ENCODE peak calls at places on chromosome 6, in ten cellular contexts. I is CD4-positive, CD25-positive, alpha-beta regulatory T cell; T is A549; Y is sigmoid colon; F is K562; J is CD8-positive, alpha-beta T cell; X is SK-N-SH; H is IMR-90; G is mammary epithelial cell; V is upper lobe of left lung. A is an unnamed sample.

GRCh38 chr6:53718597-53719460 is 53.3 kb upstream of the KLHL31 start:
- DNase-seq in I (peak), T (peak), Y (no peak), F (peak), J (no peak), X (peak), H (peak), G (peak), V (no peak), A (peak)

GRCh38 chr6:110689275-110689935 is 125.9 kb downstream of the CDK19 start:
- DNase-seq in I (no peak), T (no peak), Y (no peak), F (no peak), J (no peak), X (no peak), H (no peak), G (peak), V (no peak), A (no peak)

GRCh38 chr6:89475634-89476033 is 42.7 kb downstream of the ANKRD6 start:
- DNase-seq in I (no peak), T (no peak), Y (no peak), F (no peak), J (no peak), X (no peak), H (no peak), G (peak), V (no peak), A (no peak)

GRCh38 chr6:163243691-163244505 is 170.6 kb upstream of the QKI start:
- DNase-seq in I (no peak), T (no peak), Y (no peak), F (no peak), J (no peak), X (no peak), H (no peak), G (no peak), V (no peak), A (no peak)

GRCh38 chr6:66772785-66773184 is 1065.8 kb upstream of the EYS start:
- DNase-seq in I (no peak), T (no peak), Y (no peak), F (no peak), J (no peak), X (no peak), H (no peak), G (no peak), V (no peak), A (no peak)

GRCh38 chr6:33207569-33208088 is 671 bp upstream of the RING1 start:
- DNase-seq in I (no peak), T (peak), Y (peak), F (peak), J (no peak), X (peak), H (peak), G (peak), V (peak), A (peak)

GRCh38 chr6:119575721-119576120 is 226.2 kb upstream of the MAN1A1 start:
- DNase-seq in I (no peak), T (no peak), Y (no peak), F (no peak), J (no peak), X (no peak), H (peak), G (peak), V (no peak), A (no peak)

GRCh38 chr6:63744810-63745209 is 109.2 kb downstream of the PHF3 start:
- DNase-seq in I (no peak), T (no peak), Y (no peak), F (no peak), J (no peak), X (no peak), H (no peak), G (no peak), V (no peak), A (no peak)

GRCh38 chr6:127924440-127924839 is 23.6 kb upstream of the THEMIS start:
- DNase-seq in I (no peak), T (no peak), Y (no peak), F (no peak), J (no peak), X (no peak), H (peak), G (peak), V (no peak), A (no peak)

GRCh38 chr6:113178349-113178748 is 678.8 kb upstream of the MARCKS start:
- DNase-seq in I (no peak), T (no peak), Y (no peak), F (no peak), J (no peak), X (no peak), H (peak), G (peak), V (no peak), A (no peak)

GRCh38 chr6:100803264-100803663 is 77.9 kb downstream of the ASCC3 start:
- DNase-seq in I (no peak), T (no peak), Y (no peak), F (no peak), J (no peak), X (no peak), H (no peak), G (peak), V (no peak), A (no peak)

GRCh38 chr6:137736048-137736846 is 130.8 kb upstream of the TNFAIP3 start:
- DNase-seq in I (peak), T (no peak), Y (no peak), F (no peak), J (no peak), X (no peak), H (no peak), G (no peak), V (no peak), A (peak)

GRCh38 chr6:170290306-170291128 is at the start of gene DLL1:
- DNase-seq in I (no peak), T (no peak), Y (peak), F (no peak), J (no peak), X (peak), H (peak), G (peak), V (peak), A (no peak)

GRCh38 chr6:111793711-111794111 is 79.5 kb downstream of the FYN start:
- DNase-seq in I (no peak), T (no peak), Y (no peak), F (peak), J (peak), X (no peak), H (no peak), G (no peak), V (peak), A (no peak)

GRCh38 chr6:168585441-168585840 is 144.5 kb downstream of the SMOC2 start:
- DNase-seq in I (no peak), T (no peak), Y (no peak), F (no peak), J (no peak), X (no peak), H (no peak), G (no peak), V (no peak), A (no peak)

GRCh38 chr6:151240036-151240685 is 394 bp downstream of the AKAP12 start:
- DNase-seq in I (no peak), T (peak), Y (peak), F (peak), J (no peak), X (peak), H (peak), G (peak), V (peak), A (no peak)

GRCh38 chr6:116385462-116385807 is 14.7 kb downstream of the DSE start:
- DNase-seq in I (no peak), T (no peak), Y (no peak), F (no peak), J (no peak), X (no peak), H (peak), G (peak), V (no peak), A (no peak)

GRCh38 chr6:167705211-167705750 is 121.4 kb upstream of the AFDN start:
- DNase-seq in I (no peak), T (no peak), Y (no peak), F (no peak), J (no peak), X (no peak), H (no peak), G (no peak), V (peak), A (no peak)

GRCh38 chr6:99905209-99906106 is 88.6 kb downstream of the MCHR2 start:
- DNase-seq in I (no peak), T (peak), Y (no peak), F (peak), J (no peak), X (peak), H (peak), G (peak), V (no peak), A (peak)

GRCh38 chr6:87700729-87701675 is 1.0 kb downstream of the AKIRIN2 start:
- DNase-seq in I (peak), T (peak), Y (no peak), F (peak), J (no peak), X (peak), H (peak), G (peak), V (peak), A (peak)

GRCh38 chr6:38528196-38528965 is 111.3 kb downstream of the BTBD9 start:
- DNase-seq in I (no peak), T (no peak), Y (no peak), F (no peak), J (no peak), X (no peak), H (no peak), G (no peak), V (no peak), A (no peak)

GRCh38 chr6:125787791-125788190 is 3.0 kb upstream of the NCOA7 start:
- DNase-seq in I (no peak), T (peak), Y (no peak), F (peak), J (no peak), X (no peak), H (peak), G (no peak), V (no peak), A (peak)

GRCh38 chr6:32974541-32975308 is 6.3 kb downstream of the BRD2 start:
- DNase-seq in I (no peak), T (no peak), Y (no peak), F (no peak), J (no peak), X (no peak), H (no peak), G (no peak), V (no peak), A (no peak)

GRCh38 chr6:147508073-147508870 is at the start of gene SAMD5:
- DNase-seq in I (no peak), T (peak), Y (peak), F (peak), J (no peak), X (peak), H (peak), G (peak), V (peak), A (no peak)

GRCh38 chr6:125913864-125914351 is 42.7 kb upstream of the HINT3 start:
- DNase-seq in I (no peak), T (peak), Y (no peak), F (no peak), J (no peak), X (no peak), H (peak), G (peak), V (no peak), A (no peak)

GRCh38 chr6:169096326-169096882 is 157.2 kb downstream of the THBS2 start:
- DNase-seq in I (no peak), T (no peak), Y (no peak), F (no peak), J (no peak), X (no peak), H (no peak), G (no peak), V (no peak), A (no peak)

GRCh38 chr6:18503588-18504231 is 116.6 kb downstream of the RNF144B start:
- DNase-seq in I (peak), T (peak), Y (peak), F (peak), J (no peak), X (peak), H (peak), G (peak), V (no peak), A (peak)

GRCh38 chr6:166488081-166488685 is 98.3 kb downstream of the RAMACL start:
- DNase-seq in I (peak), T (no peak), Y (peak), F (peak), J (peak), X (no peak), H (peak), G (no peak), V (no peak), A (no peak)

GRCh38 chr6:104349191-104349590 is 510.5 kb downstream of the HACE1 start:
- DNase-seq in I (no peak), T (no peak), Y (no peak), F (no peak), J (no peak), X (no peak), H (no peak), G (no peak), V (no peak), A (no peak)

GRCh38 chr6:10720229-10720959 is 2.5 kb upstream of the TMEM14C start:
- DNase-seq in I (peak), T (no peak), Y (peak), F (no peak), J (peak), X (peak), H (peak), G (peak), V (peak), A (no peak)

GRCh38 chr6:165811512-165811911 is 148.5 kb upstream of the PDE10A start:
- DNase-seq in I (no peak), T (no peak), Y (no peak), F (no peak), J (no peak), X (no peak), H (peak), G (no peak), V (no peak), A (no peak)

GRCh38 chr6:8825726-8826125 is 390.4 kb upstream of the SLC35B3 start:
- DNase-seq in I (no peak), T (no peak), Y (no peak), F (no peak), J (no peak), X (no peak), H (no peak), G (no peak), V (no peak), A (no peak)

GRCh38 chr6:8830794-8831193 is 395.4 kb upstream of the SLC35B3 start:
- DNase-seq in I (no peak), T (no peak), Y (no peak), F (no peak), J (no peak), X (no peak), H (no peak), G (no peak), V (no peak), A (no peak)

GRCh38 chr6:8831366-8832152 is 396.2 kb upstream of the SLC35B3 start:
- DNase-seq in I (no peak), T (no peak), Y (no peak), F (no peak), J (no peak), X (no peak), H (no peak), G (no peak), V (no peak), A (no peak)

GRCh38 chr6:8829296-8829695 is 394.0 kb upstream of the SLC35B3 start:
- DNase-seq in I (no peak), T (no peak), Y (no peak), F (no peak), J (no peak), X (no peak), H (no peak), G (no peak), V (no peak), A (no peak)

DNA sequence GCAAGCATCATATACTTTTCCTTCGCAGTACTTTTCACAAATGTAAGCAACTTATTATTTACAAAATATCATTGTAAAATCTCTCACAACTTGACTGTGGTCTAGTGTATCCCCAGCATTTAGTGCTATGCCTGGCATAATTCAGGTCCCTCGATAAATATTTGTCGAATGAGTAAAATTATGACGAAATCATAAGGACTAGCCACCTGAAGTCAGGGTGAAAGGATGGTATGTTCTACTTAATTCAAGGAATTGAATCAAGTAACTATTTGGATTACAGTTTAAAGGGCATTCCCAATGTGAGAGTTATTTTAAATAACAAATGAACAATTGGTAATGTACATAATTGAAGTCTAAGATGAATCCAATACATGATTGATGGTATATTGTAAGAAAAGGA is 393.0 kb upstream of the SLC35B3 start:
- DNase-seq in I (no peak), T (no peak), Y (no peak), F (no peak), J (no peak), X (no peak), H (no peak), G (no peak), V (no peak), A (no peak)
- H3K27ac ChIP-seq in I (no peak), T (no peak), Y (no peak), F (no peak), J (no peak), X (no peak), H (no peak), G (no peak), V (no peak), A (no peak)

GRCh38 chr6:73532288-73532687 is 11.5 kb upstream of the EEF1A1 start:
- DNase-seq in I (no peak), T (no peak), Y (no peak), F (no peak), J (no peak), X (no peak), H (peak), G (no peak), V (no peak), A (no peak)

GRCh38 chr6:73525546-73526330 is 4.9 kb upstream of the EEF1A1 start:
- DNase-seq in I (no peak), T (no peak), Y (no peak), F (no peak), J (no peak), X (no peak), H (peak), G (no peak), V (no peak), A (no peak)

GRCh38 chr6:73523434-73524123 is 2.7 kb upstream of the EEF1A1 start:
- DNase-seq in I (peak), T (peak), Y (peak), F (peak), J (peak), X (no peak), H (peak), G (peak), V (peak), A (peak)

GRCh38 chr6:73528897-73529296 is 8.1 kb upstream of the EEF1A1 start:
- DNase-seq in I (no peak), T (no peak), Y (no peak), F (peak), J (no peak), X (no peak), H (no peak), G (no peak), V (no peak), A (no peak)
- H3K27ac ChIP-seq in I (no peak), T (no peak), Y (no peak), F (no peak), J (no peak), X (no peak), H (no peak), G (no peak), V (no peak), A (no peak)

DNA sequence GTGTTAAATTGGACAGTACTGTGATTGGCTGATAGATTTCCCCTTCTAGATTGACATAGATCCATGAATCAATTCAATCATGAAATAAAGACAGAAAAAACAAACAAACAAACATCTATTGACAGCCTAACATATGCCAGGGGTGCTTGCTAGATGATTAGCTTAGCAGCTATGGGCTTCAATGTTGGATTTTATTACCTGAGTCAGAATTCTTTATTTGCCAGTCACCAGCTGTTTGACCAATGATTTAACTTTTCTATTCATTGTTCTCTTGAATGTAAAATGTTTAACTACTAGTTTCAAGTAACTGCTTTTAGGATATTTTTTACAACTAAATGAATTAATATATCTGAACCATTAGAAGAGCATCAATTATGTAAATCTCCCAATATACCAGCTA is 901.3 kb upstream of the CITED2 start:
- DNase-seq in I (no peak), T (no peak), Y (no peak), F (no peak), J (no peak), X (no peak), H (no peak), G (peak), V (no peak), A (no peak)
- H3K27ac ChIP-seq in I (no peak), T (no peak), Y (no peak), F (no peak), J (no peak), X (no peak), H (no peak), G (no peak), V (no peak), A (no peak)

DNA sequence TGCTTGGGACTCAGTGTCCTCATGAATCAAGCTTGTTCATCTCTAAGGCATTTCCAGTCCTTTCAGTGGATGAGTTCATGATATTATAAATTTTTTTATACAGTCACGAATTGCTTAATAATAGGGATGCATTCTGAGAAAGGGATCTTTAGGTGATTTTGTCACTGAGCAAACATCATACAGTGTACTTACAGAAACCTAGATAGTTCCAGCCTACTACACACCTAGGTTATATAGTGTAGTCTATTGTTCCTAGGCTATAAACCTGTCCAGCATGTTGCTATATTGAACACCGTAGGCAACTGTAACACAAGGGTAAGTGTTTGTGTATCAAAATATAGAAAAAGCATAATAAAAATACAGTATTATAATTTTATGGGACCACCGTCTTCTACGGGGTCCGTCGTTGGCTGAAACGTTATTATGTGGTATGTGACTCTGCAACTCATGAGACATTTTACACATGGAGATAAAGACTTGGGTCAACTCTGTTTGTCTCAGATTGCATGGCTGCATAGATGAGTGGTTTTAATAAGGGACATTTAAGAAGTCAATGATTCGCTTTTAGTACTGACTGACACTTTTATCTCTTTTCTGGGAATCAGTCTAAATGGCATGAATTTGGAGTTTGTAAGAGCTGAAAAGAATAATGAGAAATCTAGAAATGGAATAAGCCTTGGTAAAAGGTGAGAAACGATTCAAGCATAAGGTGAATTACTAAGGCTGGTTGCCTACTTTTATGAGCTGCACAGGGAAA is 33.2 kb downstream of the CLIC5 start:
- DNase-seq in I (no peak), T (no peak), Y (no peak), F (no peak), J (no peak), X (no peak), H (no peak), G (no peak), V (no peak), A (no peak)
- H3K27ac ChIP-seq in I (no peak), T (no peak), Y (no peak), F (no peak), J (no peak), X (no peak), H (no peak), G (no peak), V (no peak), A (no peak)

GRCh38 chr6:16295060-16295459 is 56.7 kb downstream of the GMPR start:
- DNase-seq in I (no peak), T (no peak), Y (no peak), F (no peak), J (no peak), X (no peak), H (no peak), G (no peak), V (no peak), A (no peak)

GRCh38 chr6:16294371-16294770 is 56.0 kb downstream of the GMPR start:
- DNase-seq in I (no peak), T (no peak), Y (no peak), F (no peak), J (no peak), X (no peak), H (no peak), G (no peak), V (no peak), A (no peak)

GRCh38 chr6:16292942-16293341 is 54.6 kb downstream of the GMPR start:
- DNase-seq in I (no peak), T (no peak), Y (no peak), F (no peak), J (no peak), X (no peak), H (no peak), G (no peak), V (no peak), A (no peak)

GRCh38 chr6:16292432-16292831 is 54.0 kb downstream of the GMPR start:
- DNase-seq in I (no peak), T (no peak), Y (no peak), F (no peak), J (no peak), X (no peak), H (no peak), G (no peak), V (no peak), A (no peak)

GRCh38 chr6:16291739-16292138 is 53.4 kb downstream of the GMPR start:
- DNase-seq in I (no peak), T (no peak), Y (no peak), F (no peak), J (no peak), X (no peak), H (no peak), G (no peak), V (no peak), A (no peak)
- H3K27ac ChIP-seq in I (no peak), T (no peak), Y (no peak), F (no peak), J (no peak), X (no peak), H (no peak), G (no peak), V (no peak), A (no peak)